ENCODE peak calls at places on chromosomes 12 and 14, in six cellular contexts. One of them, this sample, is unnamed.

GRCh38 chr12:9870311-9870866 is 1.2 kb upstream of the CLEC2B start:
- DNase-seq in activated CD8-positive, alpha-beta memory T cell treated with anti-CD3 and anti-CD28 coated beads for 48 hours: no peak
- DNase-seq in Panc1: no peak
- DNase-seq in heart right ventricle: peak; percentile 8
- DNase-seq in nephron progenitor cell: no peak
- DNase-seq in NCI-H2081: no peak
- DNase-seq in this sample: no peak

GRCh38 chr14:34301107-34301734 is 160.8 kb downstream of the SPTSSA start:
- DNase-seq in activated CD8-positive, alpha-beta memory T cell treated with anti-CD3 and anti-CD28 coated beads for 48 hours: no peak
- DNase-seq in Panc1: no peak
- DNase-seq in heart right ventricle: no peak
- DNase-seq in nephron progenitor cell: peak; percentile 35
- DNase-seq in NCI-H2081: peak; percentile 63
- DNase-seq in this sample: no peak

GRCh38 chr12:71662861-71663560 is 637 bp downstream of the ZFC3H1 start:
- DNase-seq in activated CD8-positive, alpha-beta memory T cell treated with anti-CD3 and anti-CD28 coated beads for 48 hours: peak; percentile 56
- DNase-seq in Panc1: no peak
- DNase-seq in heart right ventricle: peak; percentile 60
- DNase-seq in nephron progenitor cell: peak; percentile 75
- DNase-seq in NCI-H2081: peak; percentile 66
- DNase-seq in this sample: no peak

GRCh38 chr14:36582011-36582873 is at the start of gene NKX2-8:
- DNase-seq in activated CD8-positive, alpha-beta memory T cell treated with anti-CD3 and anti-CD28 coated beads for 48 hours: no peak
- DNase-seq in Panc1: no peak
- DNase-seq in heart right ventricle: no peak
- DNase-seq in nephron progenitor cell: peak; percentile 57
- DNase-seq in NCI-H2081: peak; percentile 36
- DNase-seq in this sample: no peak

GRCh38 chr14:90522585-90523191 is 125.9 kb downstream of the CALM1 start:
- DNase-seq in activated CD8-positive, alpha-beta memory T cell treated with anti-CD3 and anti-CD28 coated beads for 48 hours: no peak
- DNase-seq in Panc1: no peak
- DNase-seq in heart right ventricle: no peak
- DNase-seq in nephron progenitor cell: no peak
- DNase-seq in NCI-H2081: peak; percentile 90
- DNase-seq in this sample: no peak

GRCh38 chr12:9796916-9797315 is 30.4 kb upstream of the KLRF1 start:
- DNase-seq in activated CD8-positive, alpha-beta memory T cell treated with anti-CD3 and anti-CD28 coated beads for 48 hours: no peak
- DNase-seq in Panc1: no peak
- DNase-seq in heart right ventricle: no peak
- DNase-seq in nephron progenitor cell: no peak
- DNase-seq in NCI-H2081: no peak
- DNase-seq in this sample: no peak

GRCh38 chr12:6110006-6110405 is 14.5 kb downstream of the VWF start:
- DNase-seq in activated CD8-positive, alpha-beta memory T cell treated with anti-CD3 and anti-CD28 coated beads for 48 hours: no peak
- DNase-seq in Panc1: no peak
- DNase-seq in heart right ventricle: no peak
- DNase-seq in nephron progenitor cell: no peak
- DNase-seq in NCI-H2081: no peak
- DNase-seq in this sample: no peak

GRCh38 chr14:52325126-52325525 is 11.0 kb downstream of the PTGER2 start:
- DNase-seq in activated CD8-positive, alpha-beta memory T cell treated with anti-CD3 and anti-CD28 coated beads for 48 hours: no peak
- DNase-seq in Panc1: no peak
- DNase-seq in heart right ventricle: no peak
- DNase-seq in nephron progenitor cell: no peak
- DNase-seq in NCI-H2081: no peak
- DNase-seq in this sample: no peak

GRCh38 chr14:104135904-104136471 is 2.4 kb upstream of the KIF26A start:
- DNase-seq in activated CD8-positive, alpha-beta memory T cell treated with anti-CD3 and anti-CD28 coated beads for 48 hours: no peak
- DNase-seq in Panc1: no peak
- DNase-seq in heart right ventricle: no peak
- DNase-seq in nephron progenitor cell: peak; percentile 67
- DNase-seq in NCI-H2081: no peak
- DNase-seq in this sample: no peak

GRCh38 chr14:61395115-61395725 is 73.8 kb downstream of the PRKCH start:
- DNase-seq in activated CD8-positive, alpha-beta memory T cell treated with anti-CD3 and anti-CD28 coated beads for 48 hours: no peak
- DNase-seq in Panc1: no peak
- DNase-seq in heart right ventricle: no peak
- DNase-seq in nephron progenitor cell: no peak
- DNase-seq in NCI-H2081: no peak
- DNase-seq in this sample: no peak

GRCh38 chr14:56247495-56248087 is 129.4 kb downstream of the PELI2 start:
- DNase-seq in activated CD8-positive, alpha-beta memory T cell treated with anti-CD3 and anti-CD28 coated beads for 48 hours: no peak
- DNase-seq in Panc1: no peak
- DNase-seq in heart right ventricle: no peak
- DNase-seq in nephron progenitor cell: no peak
- DNase-seq in NCI-H2081: peak; percentile 3
- DNase-seq in this sample: no peak

GRCh38 chr14:72715910-72716268 is 178.0 kb downstream of the DPF3 start:
- DNase-seq in activated CD8-positive, alpha-beta memory T cell treated with anti-CD3 and anti-CD28 coated beads for 48 hours: no peak
- DNase-seq in Panc1: no peak
- DNase-seq in heart right ventricle: peak; percentile 54
- DNase-seq in nephron progenitor cell: peak; percentile 19
- DNase-seq in NCI-H2081: no peak
- DNase-seq in this sample: no peak

GRCh38 chr12:101969-102878 is 35.7 kb downstream of the IQSEC3 start:
- DNase-seq in activated CD8-positive, alpha-beta memory T cell treated with anti-CD3 and anti-CD28 coated beads for 48 hours: no peak
- DNase-seq in Panc1: no peak
- DNase-seq in heart right ventricle: no peak
- DNase-seq in nephron progenitor cell: peak; percentile 39
- DNase-seq in NCI-H2081: no peak
- DNase-seq in this sample: no peak

GRCh38 chr14:52025310-52025709 is 36.0 kb downstream of the RTRAF start:
- DNase-seq in activated CD8-positive, alpha-beta memory T cell treated with anti-CD3 and anti-CD28 coated beads for 48 hours: no peak
- DNase-seq in Panc1: no peak
- DNase-seq in heart right ventricle: no peak
- DNase-seq in nephron progenitor cell: no peak
- DNase-seq in NCI-H2081: no peak
- DNase-seq in this sample: no peak

GRCh38 chr12:53219116-53219955 is 12.3 kb upstream of the ITGB7 start:
- DNase-seq in activated CD8-positive, alpha-beta memory T cell treated with anti-CD3 and anti-CD28 coated beads for 48 hours: no peak
- DNase-seq in Panc1: no peak
- DNase-seq in heart right ventricle: no peak
- DNase-seq in nephron progenitor cell: no peak
- DNase-seq in NCI-H2081: no peak
- DNase-seq in this sample: no peak

GRCh38 chr14:34733245-34733644 is 18.9 kb upstream of the CFL2 start:
- DNase-seq in activated CD8-positive, alpha-beta memory T cell treated with anti-CD3 and anti-CD28 coated beads for 48 hours: no peak
- DNase-seq in Panc1: no peak
- DNase-seq in heart right ventricle: no peak
- DNase-seq in nephron progenitor cell: no peak
- DNase-seq in NCI-H2081: no peak
- DNase-seq in this sample: no peak

GRCh38 chr12:31887109-31887811 is 72.0 kb upstream of the RESF1 start:
- DNase-seq in activated CD8-positive, alpha-beta memory T cell treated with anti-CD3 and anti-CD28 coated beads for 48 hours: no peak
- DNase-seq in Panc1: no peak
- DNase-seq in heart right ventricle: no peak
- DNase-seq in nephron progenitor cell: no peak
- DNase-seq in NCI-H2081: no peak
- DNase-seq in this sample: no peak

GRCh38 chr12:24195063-24195462 is 245.6 kb upstream of the SOX5 start:
- DNase-seq in activated CD8-positive, alpha-beta memory T cell treated with anti-CD3 and anti-CD28 coated beads for 48 hours: no peak
- DNase-seq in Panc1: no peak
- DNase-seq in heart right ventricle: no peak
- DNase-seq in nephron progenitor cell: no peak
- DNase-seq in NCI-H2081: no peak
- DNase-seq in this sample: no peak

GRCh38 chr12:43942379-43942778 is 106.5 kb downstream of the TMEM117 start:
- DNase-seq in activated CD8-positive, alpha-beta memory T cell treated with anti-CD3 and anti-CD28 coated beads for 48 hours: no peak
- DNase-seq in Panc1: no peak
- DNase-seq in heart right ventricle: no peak
- DNase-seq in nephron progenitor cell: no peak
- DNase-seq in NCI-H2081: no peak
- DNase-seq in this sample: no peak

GRCh38 chr12:30914986-30915591 is 11.5 kb upstream of the TSPAN11 start:
- DNase-seq in activated CD8-positive, alpha-beta memory T cell treated with anti-CD3 and anti-CD28 coated beads for 48 hours: no peak
- DNase-seq in Panc1: no peak
- DNase-seq in heart right ventricle: no peak
- DNase-seq in nephron progenitor cell: no peak
- DNase-seq in NCI-H2081: no peak
- DNase-seq in this sample: no peak

GRCh38 chr14:95507174-95507573 is 9.3 kb downstream of the SYNE3 start:
- DNase-seq in activated CD8-positive, alpha-beta memory T cell treated with anti-CD3 and anti-CD28 coated beads for 48 hours: no peak
- DNase-seq in Panc1: no peak
- DNase-seq in heart right ventricle: peak; percentile 75
- DNase-seq in nephron progenitor cell: no peak
- DNase-seq in NCI-H2081: no peak
- DNase-seq in this sample: peak; percentile 95

This sample was measured in keratinocyte.